ENCODE peak calls at places on chromosome 6, in nine cellular contexts. One of them, this sample, is unnamed.
A peak's percentile ranks its signal among the peaks of the same experiment; 100 is the strongest.

GRCh38 chr6:156899532-156899931 is 122.4 kb downstream of the ARID1B start:
- DNase-seq in NCI-H1105 treated with DMSO at 0.1 percent for 48 hours: no peak
- DNase-seq in NCI-H2171 treated with DMSO at 0.1 percent for 48 hours: no peak
- DNase-seq in activated CD4-positive, alpha-beta T cell treated with anti-CD3 and anti-CD28 coated beads for 4 hours: no peak
- DNase-seq in AG09309: no peak
- DNase-seq in ACHN: no peak
- DNase-seq in NB4: peak; percentile 16
- DNase-seq in ureter: no peak
- DNase-seq in mesenteric fat pad: no peak
- DNase-seq in this sample: no peak

GRCh38 chr6:37258405-37258704 is 411 bp upstream of the TMEM217 start:
- DNase-seq in ACHN: no peak
- DNase-seq in mesenteric fat pad: no peak
- DNase-seq in AG09309: no peak
- DNase-seq in NCI-H2171 treated with DMSO at 0.1 percent for 48 hours: no peak
- DNase-seq in NB4: no peak
- DNase-seq in activated CD4-positive, alpha-beta T cell treated with anti-CD3 and anti-CD28 coated beads for 4 hours: no peak
- DNase-seq in NCI-H1105 treated with DMSO at 0.1 percent for 48 hours: no peak
- DNase-seq in ureter: no peak
- DNase-seq in this sample: no peak

GRCh38 chr6:21438986-21439352 is 154.6 kb upstream of the SOX4 start:
- DNase-seq in NCI-H2171 treated with DMSO at 0.1 percent for 48 hours: peak; percentile 48
- DNase-seq in mesenteric fat pad: no peak
- DNase-seq in NB4: peak; percentile 87
- DNase-seq in NCI-H1105 treated with DMSO at 0.1 percent for 48 hours: no peak
- DNase-seq in ACHN: no peak
- DNase-seq in activated CD4-positive, alpha-beta T cell treated with anti-CD3 and anti-CD28 coated beads for 4 hours: no peak
- DNase-seq in AG09309: no peak
- DNase-seq in ureter: no peak
- DNase-seq in this sample: peak; percentile 7

GRCh38 chr6:18141805-18142590 is 12.9 kb downstream of the TPMT start:
- DNase-seq in NCI-H2171 treated with DMSO at 0.1 percent for 48 hours: peak; percentile 82
- DNase-seq in ACHN: no peak
- DNase-seq in ureter: no peak
- DNase-seq in NB4: no peak
- DNase-seq in AG09309: no peak
- DNase-seq in mesenteric fat pad: no peak
- DNase-seq in activated CD4-positive, alpha-beta T cell treated with anti-CD3 and anti-CD28 coated beads for 4 hours: no peak
- DNase-seq in NCI-H1105 treated with DMSO at 0.1 percent for 48 hours: peak; percentile 96
- DNase-seq in this sample: no peak

GRCh38 chr6:39279539-39279938 is 34.7 kb downstream of the KCNK17 start:
- DNase-seq in activated CD4-positive, alpha-beta T cell treated with anti-CD3 and anti-CD28 coated beads for 4 hours: no peak
- DNase-seq in NB4: no peak
- DNase-seq in NCI-H2171 treated with DMSO at 0.1 percent for 48 hours: no peak
- DNase-seq in ACHN: no peak
- DNase-seq in mesenteric fat pad: no peak
- DNase-seq in NCI-H1105 treated with DMSO at 0.1 percent for 48 hours: no peak
- DNase-seq in AG09309: no peak
- DNase-seq in ureter: no peak
- DNase-seq in this sample: no peak

GRCh38 chr6:140071601-140072062 is 697.2 kb upstream of the CITED2 start:
- DNase-seq in ureter: no peak
- DNase-seq in NCI-H1105 treated with DMSO at 0.1 percent for 48 hours: no peak
- DNase-seq in NB4: no peak
- DNase-seq in activated CD4-positive, alpha-beta T cell treated with anti-CD3 and anti-CD28 coated beads for 4 hours: no peak
- DNase-seq in AG09309: peak; percentile 99
- DNase-seq in NCI-H2171 treated with DMSO at 0.1 percent for 48 hours: no peak
- DNase-seq in ACHN: no peak
- DNase-seq in mesenteric fat pad: no peak
- DNase-seq in this sample: no peak

GRCh38 chr6:18387061-18387721 is at the start of gene RNF144B:
- DNase-seq in activated CD4-positive, alpha-beta T cell treated with anti-CD3 and anti-CD28 coated beads for 4 hours: peak; percentile 55
- DNase-seq in NB4: peak; percentile 82
- DNase-seq in AG09309: no peak
- DNase-seq in mesenteric fat pad: peak; percentile 94
- DNase-seq in ACHN: peak; percentile 89
- DNase-seq in NCI-H1105 treated with DMSO at 0.1 percent for 48 hours: peak; percentile 95
- DNase-seq in ureter: peak; percentile 86
- DNase-seq in NCI-H2171 treated with DMSO at 0.1 percent for 48 hours: peak; percentile 98
- DNase-seq in this sample: peak; percentile 74

GRCh38 chr6:62670490-62671223 is 384.6 kb upstream of the KHDRBS2 start:
- DNase-seq in activated CD4-positive, alpha-beta T cell treated with anti-CD3 and anti-CD28 coated beads for 4 hours: no peak
- DNase-seq in NCI-H2171 treated with DMSO at 0.1 percent for 48 hours: no peak
- DNase-seq in AG09309: no peak
- DNase-seq in ureter: no peak
- DNase-seq in ACHN: no peak
- DNase-seq in mesenteric fat pad: no peak
- DNase-seq in NCI-H1105 treated with DMSO at 0.1 percent for 48 hours: no peak
- DNase-seq in NB4: no peak
- DNase-seq in this sample: no peak

GRCh38 chr6:34460796-34461507 is 4.9 kb upstream of the PACSIN1 start:
- DNase-seq in NCI-H2171 treated with DMSO at 0.1 percent for 48 hours: no peak
- DNase-seq in ureter: no peak
- DNase-seq in NB4: no peak
- DNase-seq in AG09309: no peak
- DNase-seq in activated CD4-positive, alpha-beta T cell treated with anti-CD3 and anti-CD28 coated beads for 4 hours: no peak
- DNase-seq in NCI-H1105 treated with DMSO at 0.1 percent for 48 hours: no peak
- DNase-seq in ACHN: no peak
- DNase-seq in mesenteric fat pad: no peak
- DNase-seq in this sample: peak; percentile 45

GRCh38 chr6:108441141-108441540 is 119.6 kb upstream of the FOXO3 start:
- DNase-seq in NCI-H2171 treated with DMSO at 0.1 percent for 48 hours: no peak
- DNase-seq in mesenteric fat pad: no peak
- DNase-seq in AG09309: no peak
- DNase-seq in ACHN: no peak
- DNase-seq in NB4: no peak
- DNase-seq in activated CD4-positive, alpha-beta T cell treated with anti-CD3 and anti-CD28 coated beads for 4 hours: no peak
- DNase-seq in NCI-H1105 treated with DMSO at 0.1 percent for 48 hours: no peak
- DNase-seq in ureter: no peak
- DNase-seq in this sample: no peak

GRCh38 chr6:128572286-128572685 is 51.9 kb upstream of the PTPRK start:
- DNase-seq in mesenteric fat pad: no peak
- DNase-seq in ureter: no peak
- DNase-seq in NCI-H2171 treated with DMSO at 0.1 percent for 48 hours: no peak
- DNase-seq in AG09309: no peak
- DNase-seq in activated CD4-positive, alpha-beta T cell treated with anti-CD3 and anti-CD28 coated beads for 4 hours: no peak
- DNase-seq in NCI-H1105 treated with DMSO at 0.1 percent for 48 hours: no peak
- DNase-seq in ACHN: no peak
- DNase-seq in NB4: no peak
- DNase-seq in this sample: no peak

GRCh38 chr6:163438298-163438939 is 23.9 kb downstream of the QKI start:
- DNase-seq in AG09309: no peak
- DNase-seq in ACHN: no peak
- DNase-seq in mesenteric fat pad: no peak
- DNase-seq in NB4: no peak
- DNase-seq in ureter: no peak
- DNase-seq in NCI-H1105 treated with DMSO at 0.1 percent for 48 hours: no peak
- DNase-seq in activated CD4-positive, alpha-beta T cell treated with anti-CD3 and anti-CD28 coated beads for 4 hours: no peak
- DNase-seq in NCI-H2171 treated with DMSO at 0.1 percent for 48 hours: no peak
- DNase-seq in this sample: no peak

GRCh38 chr6:157221049-157221816 is 102.1 kb downstream of the TMEM242 start:
- DNase-seq in ACHN: peak; percentile 74
- DNase-seq in NCI-H2171 treated with DMSO at 0.1 percent for 48 hours: no peak
- DNase-seq in ureter: peak; percentile 93
- DNase-seq in NCI-H1105 treated with DMSO at 0.1 percent for 48 hours: peak; percentile 91
- DNase-seq in AG09309: no peak
- DNase-seq in mesenteric fat pad: peak; percentile 96
- DNase-seq in NB4: peak; percentile 87
- DNase-seq in activated CD4-positive, alpha-beta T cell treated with anti-CD3 and anti-CD28 coated beads for 4 hours: peak; percentile 79
- DNase-seq in this sample: peak; percentile 65

GRCh38 chr6:109834131-109834530 is 143.0 kb downstream of the FIG4 start:
- DNase-seq in ureter: no peak
- DNase-seq in NB4: no peak
- DNase-seq in activated CD4-positive, alpha-beta T cell treated with anti-CD3 and anti-CD28 coated beads for 4 hours: no peak
- DNase-seq in NCI-H1105 treated with DMSO at 0.1 percent for 48 hours: peak; percentile 80
- DNase-seq in ACHN: no peak
- DNase-seq in mesenteric fat pad: no peak
- DNase-seq in NCI-H2171 treated with DMSO at 0.1 percent for 48 hours: peak; percentile 52
- DNase-seq in AG09309: no peak
- DNase-seq in this sample: no peak

GRCh38 chr6:148932731-148933130 is 185.9 kb downstream of the UST start:
- DNase-seq in mesenteric fat pad: no peak
- DNase-seq in NCI-H1105 treated with DMSO at 0.1 percent for 48 hours: no peak
- DNase-seq in ACHN: no peak
- DNase-seq in activated CD4-positive, alpha-beta T cell treated with anti-CD3 and anti-CD28 coated beads for 4 hours: no peak
- DNase-seq in NB4: no peak
- DNase-seq in ureter: no peak
- DNase-seq in NCI-H2171 treated with DMSO at 0.1 percent for 48 hours: no peak
- DNase-seq in AG09309: no peak
- DNase-seq in this sample: no peak

GRCh38 chr6:118844915-118845314 is 49.0 kb upstream of the ASF1A start:
- DNase-seq in activated CD4-positive, alpha-beta T cell treated with anti-CD3 and anti-CD28 coated beads for 4 hours: no peak
- DNase-seq in ACHN: no peak
- DNase-seq in NB4: no peak
- DNase-seq in NCI-H2171 treated with DMSO at 0.1 percent for 48 hours: no peak
- DNase-seq in AG09309: no peak
- DNase-seq in ureter: no peak
- DNase-seq in mesenteric fat pad: no peak
- DNase-seq in NCI-H1105 treated with DMSO at 0.1 percent for 48 hours: no peak
- DNase-seq in this sample: no peak

GRCh38 chr6:11163932-11164331 is 52.4 kb upstream of the ERVFRD-1 start:
- DNase-seq in activated CD4-positive, alpha-beta T cell treated with anti-CD3 and anti-CD28 coated beads for 4 hours: no peak
- DNase-seq in NB4: no peak
- DNase-seq in NCI-H2171 treated with DMSO at 0.1 percent for 48 hours: no peak
- DNase-seq in ACHN: no peak
- DNase-seq in NCI-H1105 treated with DMSO at 0.1 percent for 48 hours: no peak
- DNase-seq in mesenteric fat pad: no peak
- DNase-seq in AG09309: no peak
- DNase-seq in ureter: no peak
- DNase-seq in this sample: no peak

GRCh38 chr6:92114797-92115196 is 1304.6 kb downstream of the EPHA7 start:
- DNase-seq in NB4: no peak
- DNase-seq in NCI-H1105 treated with DMSO at 0.1 percent for 48 hours: no peak
- DNase-seq in ACHN: no peak
- DNase-seq in ureter: no peak
- DNase-seq in NCI-H2171 treated with DMSO at 0.1 percent for 48 hours: no peak
- DNase-seq in activated CD4-positive, alpha-beta T cell treated with anti-CD3 and anti-CD28 coated beads for 4 hours: no peak
- DNase-seq in mesenteric fat pad: no peak
- DNase-seq in AG09309: no peak
- DNase-seq in this sample: no peak

GRCh38 chr6:33782561-33782960 is 6.4 kb downstream of the LEMD2 start:
- DNase-seq in ACHN: no peak
- DNase-seq in NB4: no peak
- DNase-seq in mesenteric fat pad: no peak
- DNase-seq in ureter: no peak
- DNase-seq in AG09309: no peak
- DNase-seq in NCI-H2171 treated with DMSO at 0.1 percent for 48 hours: no peak
- DNase-seq in activated CD4-positive, alpha-beta T cell treated with anti-CD3 and anti-CD28 coated beads for 4 hours: no peak
- DNase-seq in NCI-H1105 treated with DMSO at 0.1 percent for 48 hours: no peak
- DNase-seq in this sample: no peak

GRCh38 chr6:104505838-104506237 is 353.9 kb downstream of the HACE1 start:
- DNase-seq in NCI-H2171 treated with DMSO at 0.1 percent for 48 hours: no peak
- DNase-seq in ACHN: no peak
- DNase-seq in activated CD4-positive, alpha-beta T cell treated with anti-CD3 and anti-CD28 coated beads for 4 hours: no peak
- DNase-seq in mesenteric fat pad: no peak
- DNase-seq in NB4: no peak
- DNase-seq in AG09309: no peak
- DNase-seq in ureter: no peak
- DNase-seq in NCI-H1105 treated with DMSO at 0.1 percent for 48 hours: no peak
- DNase-seq in this sample: no peak

GRCh38 chr6:19839237-19839546 is 2.0 kb downstream of the ID4 start:
- DNase-seq in mesenteric fat pad: no peak
- DNase-seq in ACHN: no peak
- DNase-seq in NCI-H2171 treated with DMSO at 0.1 percent for 48 hours: no peak
- DNase-seq in NB4: no peak
- DNase-seq in ureter: no peak
- DNase-seq in activated CD4-positive, alpha-beta T cell treated with anti-CD3 and anti-CD28 coated beads for 4 hours: no peak
- DNase-seq in AG09309: no peak
- DNase-seq in NCI-H1105 treated with DMSO at 0.1 percent for 48 hours: no peak
- DNase-seq in this sample: no peak

GRCh38 chr6:131828080-131828479 is 20.3 kb downstream of the ENPP1 start:
- DNase-seq in AG09309: peak; percentile 42
- DNase-seq in ureter: no peak
- DNase-seq in ACHN: no peak
- DNase-seq in mesenteric fat pad: no peak
- DNase-seq in activated CD4-positive, alpha-beta T cell treated with anti-CD3 and anti-CD28 coated beads for 4 hours: no peak
- DNase-seq in NCI-H2171 treated with DMSO at 0.1 percent for 48 hours: no peak
- DNase-seq in NB4: no peak
- DNase-seq in NCI-H1105 treated with DMSO at 0.1 percent for 48 hours: no peak
- DNase-seq in this sample: no peak

GRCh38 chr6:135182993-135183531 is 2.0 kb downstream of the MYB start:
- DNase-seq in AG09309: no peak
- DNase-seq in ureter: peak; percentile 56
- DNase-seq in activated CD4-positive, alpha-beta T cell treated with anti-CD3 and anti-CD28 coated beads for 4 hours: peak; percentile 71
- DNase-seq in NCI-H2171 treated with DMSO at 0.1 percent for 48 hours: peak; percentile 66
- DNase-seq in mesenteric fat pad: no peak
- DNase-seq in ACHN: no peak
- DNase-seq in NCI-H1105 treated with DMSO at 0.1 percent for 48 hours: peak; percentile 70
- DNase-seq in NB4: peak; percentile 88
- DNase-seq in this sample: no peak

GRCh38 chr6:1686117-1687098 is 76.7 kb downstream of the FOXC1 start:
- DNase-seq in NB4: no peak
- DNase-seq in NCI-H2171 treated with DMSO at 0.1 percent for 48 hours: peak; percentile 85
- DNase-seq in activated CD4-positive, alpha-beta T cell treated with anti-CD3 and anti-CD28 coated beads for 4 hours: no peak
- DNase-seq in ACHN: no peak
- DNase-seq in mesenteric fat pad: no peak
- DNase-seq in ureter: peak; percentile 65
- DNase-seq in NCI-H1105 treated with DMSO at 0.1 percent for 48 hours: peak; percentile 84
- DNase-seq in AG09309: peak; percentile 98
- DNase-seq in this sample: peak; percentile 51

GRCh38 chr6:106363401-106364138 is 3.1 kb downstream of the CRYBG1 start:
- DNase-seq in ureter: no peak
- DNase-seq in NCI-H2171 treated with DMSO at 0.1 percent for 48 hours: no peak
- DNase-seq in ACHN: no peak
- DNase-seq in mesenteric fat pad: no peak
- DNase-seq in activated CD4-positive, alpha-beta T cell treated with anti-CD3 and anti-CD28 coated beads for 4 hours: no peak
- DNase-seq in NCI-H1105 treated with DMSO at 0.1 percent for 48 hours: no peak
- DNase-seq in NB4: no peak
- DNase-seq in AG09309: no peak
- DNase-seq in this sample: no peak

GRCh38 chr6:75349262-75349984 is 64.8 kb upstream of the TMEM30A start:
- DNase-seq in NCI-H1105 treated with DMSO at 0.1 percent for 48 hours: peak; percentile 42
- DNase-seq in mesenteric fat pad: no peak
- DNase-seq in ACHN: peak; percentile 53
- DNase-seq in activated CD4-positive, alpha-beta T cell treated with anti-CD3 and anti-CD28 coated beads for 4 hours: no peak
- DNase-seq in NCI-H2171 treated with DMSO at 0.1 percent for 48 hours: no peak
- DNase-seq in ureter: no peak
- DNase-seq in AG09309: no peak
- DNase-seq in NB4: peak; percentile 15
- DNase-seq in this sample: no peak

GRCh38 chr6:98924647-98925046 is 23.1 kb downstream of the FBXL4 start:
- DNase-seq in activated CD4-positive, alpha-beta T cell treated with anti-CD3 and anti-CD28 coated beads for 4 hours: no peak
- DNase-seq in AG09309: no peak
- DNase-seq in ureter: no peak
- DNase-seq in NB4: no peak
- DNase-seq in ACHN: no peak
- DNase-seq in NCI-H1105 treated with DMSO at 0.1 percent for 48 hours: peak; percentile 82
- DNase-seq in mesenteric fat pad: no peak
- DNase-seq in NCI-H2171 treated with DMSO at 0.1 percent for 48 hours: peak; percentile 59
- DNase-seq in this sample: no peak

GRCh38 chr6:16056263-16056870 is 72.5 kb upstream of the MYLIP start:
- DNase-seq in ureter: no peak
- DNase-seq in ACHN: no peak
- DNase-seq in mesenteric fat pad: no peak
- DNase-seq in NB4: peak; percentile 7
- DNase-seq in activated CD4-positive, alpha-beta T cell treated with anti-CD3 and anti-CD28 coated beads for 4 hours: no peak
- DNase-seq in AG09309: no peak
- DNase-seq in NCI-H1105 treated with DMSO at 0.1 percent for 48 hours: no peak
- DNase-seq in NCI-H2171 treated with DMSO at 0.1 percent for 48 hours: no peak
- DNase-seq in this sample: no peak

GRCh38 chr6:168200571-168201134 is 118.9 kb downstream of the DACT2 start:
- DNase-seq in NCI-H2171 treated with DMSO at 0.1 percent for 48 hours: no peak
- DNase-seq in NCI-H1105 treated with DMSO at 0.1 percent for 48 hours: no peak
- DNase-seq in AG09309: no peak
- DNase-seq in NB4: no peak
- DNase-seq in ureter: no peak
- DNase-seq in activated CD4-positive, alpha-beta T cell treated with anti-CD3 and anti-CD28 coated beads for 4 hours: no peak
- DNase-seq in ACHN: no peak
- DNase-seq in mesenteric fat pad: peak; percentile 45
- DNase-seq in this sample: no peak

GRCh38 chr6:82984720-82985119 is 80.9 kb downstream of the UBE3D start:
- DNase-seq in mesenteric fat pad: no peak
- DNase-seq in NCI-H2171 treated with DMSO at 0.1 percent for 48 hours: no peak
- DNase-seq in ACHN: no peak
- DNase-seq in NB4: no peak
- DNase-seq in ureter: no peak
- DNase-seq in AG09309: no peak
- DNase-seq in activated CD4-positive, alpha-beta T cell treated with anti-CD3 and anti-CD28 coated beads for 4 hours: no peak
- DNase-seq in NCI-H1105 treated with DMSO at 0.1 percent for 48 hours: no peak
- DNase-seq in this sample: no peak

GRCh38 chr6:116779569-116780164 is 14.1 kb upstream of the FAM162B start:
- DNase-seq in mesenteric fat pad: no peak
- DNase-seq in AG09309: peak; percentile 7
- DNase-seq in NB4: peak; percentile 61
- DNase-seq in ureter: no peak
- DNase-seq in activated CD4-positive, alpha-beta T cell treated with anti-CD3 and anti-CD28 coated beads for 4 hours: no peak
- DNase-seq in ACHN: peak; percentile 54
- DNase-seq in NCI-H2171 treated with DMSO at 0.1 percent for 48 hours: peak; percentile 51
- DNase-seq in NCI-H1105 treated with DMSO at 0.1 percent for 48 hours: peak; percentile 66
- DNase-seq in this sample: peak; percentile 2

This sample was measured in H54.